ENCODE peak calls at places on chromosomes 7 and 10, in four cellular contexts. One of them, this sample, is unnamed.

GRCh38 chr10:113362645-113363091 is 190.2 kb upstream of the HABP2 start:
- DNase-seq in AG10803: peak; percentile 70
- DNase-seq in glutamatergic neuron: no peak
- DNase-seq in stimulated activated naive B cell treated with anti-CD40 and anti-IgM and Interleukin-4, amounts not matched to agents 10 μg/mL and 1 μg/mL and 100 μg/mL, for 72 hours: no peak
- DNase-seq in this sample: no peak

GRCh38 chr10:18113881-18114280 is 26.3 kb upstream of the CACNB2 start:
- DNase-seq in AG10803: no peak
- DNase-seq in glutamatergic neuron: no peak
- DNase-seq in stimulated activated naive B cell treated with anti-CD40 and anti-IgM and Interleukin-4, amounts not matched to agents 10 μg/mL and 1 μg/mL and 100 μg/mL, for 72 hours: no peak
- DNase-seq in this sample: no peak

GRCh38 chr7:133780912-133781311 is 346.2 kb upstream of the LRGUK start:
- DNase-seq in AG10803: no peak
- DNase-seq in glutamatergic neuron: no peak
- DNase-seq in stimulated activated naive B cell treated with anti-CD40 and anti-IgM and Interleukin-4, amounts not matched to agents 10 μg/mL and 1 μg/mL and 100 μg/mL, for 72 hours: no peak
- DNase-seq in this sample: no peak

GRCh38 chr10:132851451-132851850 is 65.5 kb upstream of the NKX6-2 start:
- DNase-seq in AG10803: no peak
- DNase-seq in glutamatergic neuron: no peak
- DNase-seq in stimulated activated naive B cell treated with anti-CD40 and anti-IgM and Interleukin-4, amounts not matched to agents 10 μg/mL and 1 μg/mL and 100 μg/mL, for 72 hours: no peak
- DNase-seq in this sample: no peak

GRCh38 chr10:69838418-69838817 is 36.7 kb downstream of the COL13A1 start:
- DNase-seq in AG10803: no peak
- DNase-seq in glutamatergic neuron: no peak
- DNase-seq in stimulated activated naive B cell treated with anti-CD40 and anti-IgM and Interleukin-4, amounts not matched to agents 10 μg/mL and 1 μg/mL and 100 μg/mL, for 72 hours: no peak
- DNase-seq in this sample: no peak

GRCh38 chr10:132559538-132559937 is 22.0 kb downstream of the INPP5A start:
- DNase-seq in AG10803: no peak
- DNase-seq in glutamatergic neuron: no peak
- DNase-seq in stimulated activated naive B cell treated with anti-CD40 and anti-IgM and Interleukin-4, amounts not matched to agents 10 μg/mL and 1 μg/mL and 100 μg/mL, for 72 hours: no peak
- DNase-seq in this sample: no peak

GRCh38 chr10:119595715-119596515 is 849 bp downstream of the TIAL1 start:
- DNase-seq in AG10803: peak; percentile 43
- DNase-seq in glutamatergic neuron: peak; percentile 31
- DNase-seq in stimulated activated naive B cell treated with anti-CD40 and anti-IgM and Interleukin-4, amounts not matched to agents 10 μg/mL and 1 μg/mL and 100 μg/mL, for 72 hours: peak; percentile 62
- DNase-seq in this sample: peak; percentile 43

GRCh38 chr7:117810642-117811512 is 62.4 kb downstream of the CTTNBP2 start:
- DNase-seq in AG10803: no peak
- DNase-seq in glutamatergic neuron: no peak
- DNase-seq in stimulated activated naive B cell treated with anti-CD40 and anti-IgM and Interleukin-4, amounts not matched to agents 10 μg/mL and 1 μg/mL and 100 μg/mL, for 72 hours: no peak
- DNase-seq in this sample: no peak

GRCh38 chr7:44212018-44212417 is 11.2 kb downstream of the YKT6 start:
- DNase-seq in AG10803: no peak
- DNase-seq in glutamatergic neuron: no peak
- DNase-seq in stimulated activated naive B cell treated with anti-CD40 and anti-IgM and Interleukin-4, amounts not matched to agents 10 μg/mL and 1 μg/mL and 100 μg/mL, for 72 hours: no peak
- DNase-seq in this sample: no peak

GRCh38 chr7:8125680-8126444 is 136.1 kb downstream of the ICA1 start:
- DNase-seq in AG10803: no peak
- DNase-seq in glutamatergic neuron: no peak
- DNase-seq in stimulated activated naive B cell treated with anti-CD40 and anti-IgM and Interleukin-4, amounts not matched to agents 10 μg/mL and 1 μg/mL and 100 μg/mL, for 72 hours: peak; percentile 71
- DNase-seq in this sample: peak; percentile 43

GRCh38 chr10:22003111-22003963 is at the start of gene DNAJC1:
- DNase-seq in AG10803: peak; percentile 90
- DNase-seq in glutamatergic neuron: peak; percentile 99
- DNase-seq in stimulated activated naive B cell treated with anti-CD40 and anti-IgM and Interleukin-4, amounts not matched to agents 10 μg/mL and 1 μg/mL and 100 μg/mL, for 72 hours: peak; percentile 98
- DNase-seq in this sample: peak; percentile 76

GRCh38 chr10:43202224-43202656 is 64.0 kb downstream of the CSGALNACT2 start:
- DNase-seq in AG10803: peak; percentile 19
- DNase-seq in glutamatergic neuron: peak; percentile 69
- DNase-seq in stimulated activated naive B cell treated with anti-CD40 and anti-IgM and Interleukin-4, amounts not matched to agents 10 μg/mL and 1 μg/mL and 100 μg/mL, for 72 hours: peak; percentile 36
- DNase-seq in this sample: peak; percentile 72

GRCh38 chr10:110174201-110174600 is 33.2 kb upstream of the MXI1 start:
- DNase-seq in AG10803: no peak
- DNase-seq in glutamatergic neuron: no peak
- DNase-seq in stimulated activated naive B cell treated with anti-CD40 and anti-IgM and Interleukin-4, amounts not matched to agents 10 μg/mL and 1 μg/mL and 100 μg/mL, for 72 hours: no peak
- DNase-seq in this sample: no peak

GRCh38 chr7:43569424-43569823 is 13.5 kb upstream of the STK17A start:
- DNase-seq in AG10803: peak; percentile 71
- DNase-seq in glutamatergic neuron: no peak
- DNase-seq in stimulated activated naive B cell treated with anti-CD40 and anti-IgM and Interleukin-4, amounts not matched to agents 10 μg/mL and 1 μg/mL and 100 μg/mL, for 72 hours: no peak
- DNase-seq in this sample: no peak

GRCh38 chr7:122850528-122850927 is 35.7 kb downstream of the CADPS2 start:
- DNase-seq in AG10803: no peak
- DNase-seq in glutamatergic neuron: no peak
- DNase-seq in stimulated activated naive B cell treated with anti-CD40 and anti-IgM and Interleukin-4, amounts not matched to agents 10 μg/mL and 1 μg/mL and 100 μg/mL, for 72 hours: no peak
- DNase-seq in this sample: no peak

GRCh38 chr7:94907420-94908203 is at the start of gene PPP1R9A:
- DNase-seq in AG10803: no peak
- DNase-seq in glutamatergic neuron: peak; percentile 53
- DNase-seq in stimulated activated naive B cell treated with anti-CD40 and anti-IgM and Interleukin-4, amounts not matched to agents 10 μg/mL and 1 μg/mL and 100 μg/mL, for 72 hours: peak; percentile 14
- DNase-seq in this sample: no peak

GRCh38 chr7:151233111-151233701 is 923 bp downstream of the CHPF2 start:
- DNase-seq in AG10803: peak; percentile 75
- DNase-seq in glutamatergic neuron: peak; percentile 44
- DNase-seq in stimulated activated naive B cell treated with anti-CD40 and anti-IgM and Interleukin-4, amounts not matched to agents 10 μg/mL and 1 μg/mL and 100 μg/mL, for 72 hours: peak; percentile 51
- DNase-seq in this sample: peak; percentile 74

GRCh38 chr7:127383123-127383835 is 9.2 kb downstream of the ZNF800 start:
- DNase-seq in AG10803: no peak
- DNase-seq in glutamatergic neuron: no peak
- DNase-seq in stimulated activated naive B cell treated with anti-CD40 and anti-IgM and Interleukin-4, amounts not matched to agents 10 μg/mL and 1 μg/mL and 100 μg/mL, for 72 hours: no peak
- DNase-seq in this sample: no peak

GRCh38 chr7:31133497-31133896 is 81.4 kb downstream of the ADCYAP1R1 start:
- DNase-seq in AG10803: no peak
- DNase-seq in glutamatergic neuron: no peak
- DNase-seq in stimulated activated naive B cell treated with anti-CD40 and anti-IgM and Interleukin-4, amounts not matched to agents 10 μg/mL and 1 μg/mL and 100 μg/mL, for 72 hours: no peak
- DNase-seq in this sample: no peak

GRCh38 chr10:7233259-7233991 is 177.4 kb downstream of the SFMBT2 start:
- DNase-seq in AG10803: no peak
- DNase-seq in glutamatergic neuron: no peak
- DNase-seq in stimulated activated naive B cell treated with anti-CD40 and anti-IgM and Interleukin-4, amounts not matched to agents 10 μg/mL and 1 μg/mL and 100 μg/mL, for 72 hours: no peak
- DNase-seq in this sample: no peak

GRCh38 chr7:140475747-140476333 is 3.5 kb downstream of the MKRN1 start:
- DNase-seq in AG10803: peak; percentile 24
- DNase-seq in glutamatergic neuron: no peak
- DNase-seq in stimulated activated naive B cell treated with anti-CD40 and anti-IgM and Interleukin-4, amounts not matched to agents 10 μg/mL and 1 μg/mL and 100 μg/mL, for 72 hours: no peak
- DNase-seq in this sample: no peak

GRCh38 chr10:14254368-14254767 is 76.4 kb downstream of the FRMD4A start:
- DNase-seq in AG10803: no peak
- DNase-seq in glutamatergic neuron: no peak
- DNase-seq in stimulated activated naive B cell treated with anti-CD40 and anti-IgM and Interleukin-4, amounts not matched to agents 10 μg/mL and 1 μg/mL and 100 μg/mL, for 72 hours: no peak
- DNase-seq in this sample: no peak

GRCh38 chr10:125638555-125638954 is 44.4 kb downstream of the TEX36 start:
- DNase-seq in AG10803: no peak
- DNase-seq in glutamatergic neuron: no peak
- DNase-seq in stimulated activated naive B cell treated with anti-CD40 and anti-IgM and Interleukin-4, amounts not matched to agents 10 μg/mL and 1 μg/mL and 100 μg/mL, for 72 hours: no peak
- DNase-seq in this sample: no peak

GRCh38 chr10:33229252-33229943 is 105.1 kb downstream of the NRP1 start:
- DNase-seq in AG10803: peak; percentile 82
- DNase-seq in glutamatergic neuron: no peak
- DNase-seq in stimulated activated naive B cell treated with anti-CD40 and anti-IgM and Interleukin-4, amounts not matched to agents 10 μg/mL and 1 μg/mL and 100 μg/mL, for 72 hours: no peak
- DNase-seq in this sample: no peak

GRCh38 chr10:132677096-132677904 is 108.6 kb downstream of the NKX6-2 start:
- DNase-seq in AG10803: no peak
- DNase-seq in glutamatergic neuron: peak; percentile 16
- DNase-seq in stimulated activated naive B cell treated with anti-CD40 and anti-IgM and Interleukin-4, amounts not matched to agents 10 μg/mL and 1 μg/mL and 100 μg/mL, for 72 hours: no peak
- DNase-seq in this sample: no peak

GRCh38 chr7:16356241-16356958 is 64.9 kb downstream of the CRPPA start:
- DNase-seq in AG10803: peak; percentile 49
- DNase-seq in glutamatergic neuron: no peak
- DNase-seq in stimulated activated naive B cell treated with anti-CD40 and anti-IgM and Interleukin-4, amounts not matched to agents 10 μg/mL and 1 μg/mL and 100 μg/mL, for 72 hours: no peak
- DNase-seq in this sample: no peak

GRCh38 chr10:125063256-125063945 is 97.0 kb downstream of the CTBP2 start:
- DNase-seq in AG10803: no peak
- DNase-seq in glutamatergic neuron: no peak
- DNase-seq in stimulated activated naive B cell treated with anti-CD40 and anti-IgM and Interleukin-4, amounts not matched to agents 10 μg/mL and 1 μg/mL and 100 μg/mL, for 72 hours: no peak
- DNase-seq in this sample: no peak

GRCh38 chr10:127215882-127216281 is 19.5 kb upstream of the INSYN2A start:
- DNase-seq in AG10803: no peak
- DNase-seq in glutamatergic neuron: no peak
- DNase-seq in stimulated activated naive B cell treated with anti-CD40 and anti-IgM and Interleukin-4, amounts not matched to agents 10 μg/mL and 1 μg/mL and 100 μg/mL, for 72 hours: no peak
- DNase-seq in this sample: no peak

GRCh38 chr7:94893661-94894060 is 13.7 kb upstream of the PPP1R9A start:
- DNase-seq in AG10803: no peak
- DNase-seq in glutamatergic neuron: no peak
- DNase-seq in stimulated activated naive B cell treated with anti-CD40 and anti-IgM and Interleukin-4, amounts not matched to agents 10 μg/mL and 1 μg/mL and 100 μg/mL, for 72 hours: no peak
- DNase-seq in this sample: no peak

GRCh38 chr7:135923700-135924261 is 53.4 kb downstream of the MTPN start:
- DNase-seq in AG10803: peak; percentile 89
- DNase-seq in glutamatergic neuron: no peak
- DNase-seq in stimulated activated naive B cell treated with anti-CD40 and anti-IgM and Interleukin-4, amounts not matched to agents 10 μg/mL and 1 μg/mL and 100 μg/mL, for 72 hours: no peak
- DNase-seq in this sample: no peak